ENCODE peak calls at places on chromosomes 7 and 10, in seven cellular contexts. E is mucosa of descending colon; I is fibroblast of lung; O is transverse colon; H is Caco-2; W is CD8-positive, alpha-beta T cell; Q is psoas muscle. S is an unnamed sample. For H3K4me1, the result is how much of the 10 kb centered on the place peaks cover.

GRCh38 chr10:43370671-43371215 is 693 bp upstream of the FXYD4 start:
- DNase-seq in E (peak), I (no peak), O (no peak), H (no peak), W (no peak), Q (no peak), S (no peak)

GRCh38 chr7:76011437-76011836 is 17.0 kb upstream of the TMEM120A start:
- DNase-seq in E (no peak), I (peak), O (no peak), H (no peak), W (no peak), Q (peak), S (no peak)

GRCh38 chr10:119252051-119252465 is 44.7 kb downstream of the GRK5 start:
- DNase-seq in E (no peak), I (peak), O (no peak), H (no peak), W (no peak), Q (peak), S (no peak)

GRCh38 chr7:80916770-80917681 is 1.8 kb downstream of the SEMA3C start:
- DNase-seq in E (no peak), I (peak), O (no peak), H (no peak), W (no peak), Q (no peak), S (no peak)

GRCh38 chr10:31700222-31700621 is 228.4 kb downstream of the ARHGAP12 start:
- DNase-seq in E (no peak), I (peak), O (no peak), H (no peak), W (no peak), Q (no peak), S (no peak)

GRCh38 chr7:128453836-128454804 is 1.6 kb upstream of the HILPDA start:
- DNase-seq in E (peak), I (peak), O (peak), H (peak), W (no peak), Q (peak), S (peak)

GRCh38 chr7:106022193-106022821 is 59.2 kb downstream of the CDHR3 start:
- DNase-seq in E (no peak), I (no peak), O (peak), H (no peak), W (peak), Q (no peak), S (no peak)

GRCh38 chr10:86020139-86020538 is 346.5 kb downstream of the GRID1 start:
- DNase-seq in E (no peak), I (no peak), O (no peak), H (no peak), W (no peak), Q (no peak), S (no peak)

GRCh38 chr7:77989981-77990566 is 191.5 kb downstream of the PHTF2 start:
- DNase-seq in E (peak), I (no peak), O (peak), H (peak), W (no peak), Q (no peak), S (peak)

GRCh38 chr7:156777364-156778069 is 115.5 kb downstream of the LMBR1 start:
- DNase-seq in E (no peak), I (no peak), O (no peak), H (no peak), W (no peak), Q (no peak), S (no peak)

GRCh38 chr10:48377751-48378585 is 71.5 kb downstream of the MAPK8 start:
- DNase-seq in E (no peak), I (no peak), O (no peak), H (peak), W (no peak), Q (no peak), S (no peak)

GRCh38 chr10:132570265-132570664 is 32.7 kb downstream of the INPP5A start:
- DNase-seq in E (no peak), I (no peak), O (no peak), H (no peak), W (no peak), Q (no peak), S (no peak)
- H3K4me1 ChIP-seq in E (under half), I (under half), O (under half), H (under half), W (under half), Q (under half), S (under half)

GRCh38 chr10:87819274-87819585 is 1.2 kb upstream of the ATAD1 start:
- DNase-seq in E (no peak), I (no peak), O (no peak), H (no peak), W (no peak), Q (no peak), S (no peak)

GRCh38 chr10:87816842-87817178 is 1.2 kb downstream of the ATAD1 start:
- DNase-seq in E (no peak), I (peak), O (no peak), H (no peak), W (no peak), Q (no peak), S (no peak)

GRCh38 chr10:87817291-87817872 is 644 bp downstream of the ATAD1 start:
- DNase-seq in E (no peak), I (peak), O (no peak), H (no peak), W (no peak), Q (no peak), S (no peak)

GRCh38 chr10:87818505-87819273 is 663 bp upstream of the ATAD1 start:
- DNase-seq in E (peak), I (peak), O (peak), H (peak), W (peak), Q (no peak), S (peak)

GRCh38 chr10:87817873-87818504 is at the start of gene ATAD1:
- DNase-seq in E (peak), I (peak), O (peak), H (peak), W (peak), Q (peak), S (peak)
- TF ChIP-seq CTCF in E (no peak), I (peak), O (no peak), H (peak), W (peak), Q (no peak), S (peak)

GRCh38 chr7:137985253-137985896 is 16.5 kb downstream of the CREB3L2 start:
- DNase-seq in E (no peak), I (peak), O (peak), H (no peak), W (no peak), Q (no peak), S (no peak)
- H3K4me1 ChIP-seq in E (under half), I (under half), O (half or more), H (half or more), W (under half), Q (under half), S (under half)

DNA sequence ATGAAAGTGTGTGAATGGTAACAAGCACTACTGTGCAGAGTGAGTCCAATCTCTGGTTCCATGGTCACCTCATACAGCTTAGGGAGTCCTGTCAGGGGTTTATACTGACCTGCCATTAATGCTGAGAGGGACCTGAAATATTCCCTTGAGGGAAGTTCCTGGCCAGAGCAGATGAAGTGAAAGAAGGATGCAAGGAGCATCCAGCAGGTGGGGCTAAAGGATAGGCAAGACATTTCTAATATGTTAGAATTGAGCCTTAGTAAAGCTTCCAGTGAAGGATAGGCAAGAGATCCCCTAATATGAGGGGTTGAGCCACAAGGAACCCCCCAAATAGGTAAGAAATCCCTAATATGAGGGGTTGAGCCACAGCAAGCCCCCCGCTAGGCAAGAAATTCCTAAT is 25.5 kb upstream of the FAM221A start:
- DNase-seq in E (no peak), I (peak), O (peak), H (no peak), W (no peak), Q (no peak), S (peak)
- TF ChIP-seq CTCF in E (no peak), I (peak), O (peak), H (no peak), W (no peak), Q (peak), S (peak)

GRCh38 chr10:124701435-124701834 is 42.7 kb downstream of the FAM53B start:
- DNase-seq in E (peak), I (peak), O (peak), H (no peak), W (no peak), Q (peak), S (peak)
- H3K4me1 ChIP-seq in E (under half), I (under half), O (half or more), H (under half), W (half or more), Q (half or more), S (under half)

GRCh38 chr10:76281704-76282103 is 850.3 kb downstream of the LRMDA start:
- DNase-seq in E (no peak), I (no peak), O (no peak), H (no peak), W (no peak), Q (no peak), S (no peak)
- TF ChIP-seq CTCF in E (no peak), I (no peak), O (no peak), H (no peak), W (no peak), Q (no peak), S (no peak)

S was measured in colonic mucosa.